ENCODE peak calls at places on chromosomes 13 and 19, in four cellular contexts. V is heart right ventricle, P is iPS DF 6.9, Z is lower lobe of right lung. G is an unnamed sample.

GRCh38 chr19:52991484-52991883 is 22.2 kb upstream of the ERVV-1 start:
- DNase-seq in V (no peak), P (no peak), Z (no peak), G (no peak)

GRCh38 chr13:72774019-72774418 is 7.7 kb downstream of the DIS3 start:
- DNase-seq in Z (no peak), P (no peak), V (no peak), G (no peak)

GRCh38 chr19:42281175-42282035 is 12.4 kb downstream of the CIC start:
- DNase-seq in P (no peak), V (peak; percentile 85), Z (no peak), G (peak; percentile 83)

GRCh38 chr13:98189841-98190505 is 12.9 kb upstream of the RNF113B start:
- DNase-seq in P (no peak), Z (no peak), V (peak; percentile 55), G (no peak)

GRCh38 chr19:15532779-15533521 is 24.6 kb downstream of the CYP4F22 start:
- DNase-seq in P (no peak), V (no peak), Z (no peak), G (no peak)

GRCh38 chr19:35417713-35418534 is 30.1 kb upstream of the FFAR2 start:
- DNase-seq in V (no peak), Z (no peak), P (no peak), G (no peak)

GRCh38 chr13:48505597-48506091 is 27.2 kb downstream of the RCBTB2 start:
- DNase-seq in V (peak; percentile 68), P (no peak), Z (no peak), G (no peak)

GRCh38 chr13:32955881-32956594 is 60.2 kb upstream of the KL start:
- DNase-seq in V (no peak), P (no peak), Z (no peak), G (no peak)

GRCh38 chr13:114219406-114219805 is 15.3 kb upstream of the CDC16 start:
- DNase-seq in P (no peak), V (no peak), Z (no peak), G (no peak)

GRCh38 chr19:45440259-45440638 is 16.5 kb upstream of the ERCC1 start:
- DNase-seq in Z (no peak), P (no peak), V (no peak), G (no peak)

GRCh38 chr19:956747-957451 is 27.2 kb upstream of the WDR18 start:
- DNase-seq in Z (no peak), V (no peak), P (no peak), G (peak; percentile 45)

GRCh38 chr19:13633109-13633508 is 126.8 kb upstream of the CACNA1A start:
- DNase-seq in Z (no peak), P (no peak), V (no peak), G (no peak)

GRCh38 chr19:18809149-18809978 is 18.3 kb upstream of the COMP start:
- DNase-seq in P (no peak), Z (no peak), V (no peak), G (no peak)

GRCh38 chr13:99225078-99225477 is 24.4 kb downstream of the UBAC2 start:
- DNase-seq in V (no peak), P (no peak), Z (no peak), G (no peak)

GRCh38 chr19:22052644-22053013 is 345 bp downstream of the ZNF257 start:
- DNase-seq in V (no peak), Z (no peak), P (no peak), G (no peak)

GRCh38 chr19:12495002-12495802 is 10.6 kb upstream of the ZNF709 start:
- DNase-seq in P (peak; percentile 92), V (peak; percentile 94), Z (peak; percentile 95), G (peak; percentile 82)

GRCh38 chr13:98172570-98173405 is 4.3 kb downstream of the RNF113B start:
- DNase-seq in Z (no peak), V (no peak), P (no peak), G (no peak)

GRCh38 chr13:46341112-46341711 is 45.8 kb downstream of the RUBCNL start:
- DNase-seq in Z (no peak), V (no peak), P (no peak), G (no peak)

GRCh38 chr19:48738557-48739399 is 1.6 kb downstream of the RASIP1 start:
- DNase-seq in P (no peak), V (peak; percentile 95), Z (peak; percentile 93), G (peak; percentile 92)

GRCh38 chr19:48740705-48741030 is 258 bp upstream of the RASIP1 start:
- DNase-seq in P (no peak), Z (no peak), V (no peak), G (no peak)

GRCh38 chr19:48739400-48739825 is 997 bp downstream of the RASIP1 start:
- DNase-seq in Z (no peak), P (no peak), V (no peak), G (no peak)

GRCh38 chr19:48741222-48741999 is 1.0 kb upstream of the RASIP1 start:
- DNase-seq in P (no peak), V (peak; percentile 61), Z (no peak), G (no peak)

GRCh38 chr19:48739835-48740704 is at the start of gene RASIP1:
- DNase-seq in Z (peak; percentile 63), P (no peak), V (peak; percentile 88), G (no peak)
- H3K27ac ChIP-seq in Z (peak within 1 kb of the TSS; percentile 81), P (no peak within 1 kb of the TSS), V (peak within 1 kb of the TSS; percentile 92), G (no peak within 1 kb of the TSS)

GRCh38 chr19:58553799-58554493 is 959 bp downstream of the CHMP2A start:
- DNase-seq in Z (no peak), P (no peak), V (no peak), G (no peak)

GRCh38 chr19:58554494-58555368 is at the start of gene CHMP2A:
- DNase-seq in P (peak; percentile 87), Z (peak; percentile 99), V (peak; percentile 99), G (peak; percentile 98)

GRCh38 chr19:58555920-58556632 is 1.2 kb upstream of the CHMP2A start:
- DNase-seq in Z (no peak), P (no peak), V (no peak), G (no peak)

GRCh38 chr19:58556633-58557252 is 1.7 kb downstream of the UBE2M start:
- DNase-seq in Z (no peak), V (no peak), P (no peak), G (no peak)

DNA sequence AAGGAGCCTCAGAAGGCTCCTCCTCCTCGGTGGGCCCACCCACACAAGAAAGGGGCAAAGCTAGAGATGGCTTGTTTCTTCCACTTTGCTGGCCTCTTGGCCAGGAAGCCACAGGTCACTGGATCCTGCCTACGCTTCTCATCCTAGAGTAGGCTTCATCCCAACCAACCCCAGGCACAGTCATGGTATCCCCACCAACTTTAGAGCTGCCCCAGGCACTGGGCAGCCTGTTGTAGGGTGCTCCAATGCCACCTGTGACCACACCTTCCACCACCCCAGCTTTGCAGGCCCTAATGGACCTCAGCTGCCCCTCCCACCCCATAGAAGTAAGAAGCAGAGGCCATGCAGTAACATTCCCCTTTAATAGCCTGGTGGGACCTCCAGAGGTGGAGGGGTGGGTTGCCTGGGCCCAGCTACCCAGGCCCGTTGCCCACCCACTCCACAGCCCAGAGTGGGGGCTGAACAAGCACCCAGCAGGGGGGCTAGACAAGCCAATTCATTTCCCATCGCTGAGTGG is 522 bp upstream of the CHMP2A start:
- DNase-seq in Z (no peak), V (no peak), P (no peak), G (no peak)
- H3K4me3 ChIP-seq in Z (peak overlapping the region; percentile 91), V (peak overlapping the region; percentile 78), P (no peak overlapping the region), G (peak overlapping the region; percentile 45)

GRCh38 chr13:108212901-108213300 is 2.4 kb downstream of the LIG4 start:
- DNase-seq in Z (no peak), P (no peak), V (no peak), G (no peak)

GRCh38 chr13:108213946-108214345 is 1.4 kb downstream of the LIG4 start:
- DNase-seq in V (no peak), Z (no peak), P (no peak), G (no peak)

GRCh38 chr13:108218044-108218974 is at the start of gene ABHD13:
- DNase-seq in P (peak; percentile 77), Z (peak; percentile 93), V (peak; percentile 91), G (peak; percentile 86)

GRCh38 chr13:108214511-108215383 is 589 bp downstream of the LIG4 start:
- DNase-seq in Z (peak; percentile 46), P (no peak), V (peak; percentile 11), G (no peak)

GRCh38 chr13:108215428-108215827 is at the start of gene LIG4:
- DNase-seq in Z (peak; percentile 97), V (peak; percentile 91), P (peak; percentile 81), G (peak; percentile 90)
- H3K27ac ChIP-seq in Z (peak within 1 kb of the TSS; percentile 56), V (peak within 1 kb of the TSS; percentile 74), P (no peak within 1 kb of the TSS), G (peak within 1 kb of the TSS; percentile 18)

GRCh38 chr19:29673451-29674371 is 8.4 kb downstream of the PLEKHF1 start:
- DNase-seq in P (no peak), Z (no peak), V (no peak), G (no peak)

GRCh38 chr19:29672319-29672932 is 7.2 kb downstream of the PLEKHF1 start:
- DNase-seq in V (no peak), P (no peak), Z (no peak), G (no peak)

GRCh38 chr19:29672933-29673336 is 7.7 kb downstream of the PLEKHF1 start:
- DNase-seq in V (no peak), P (no peak), Z (no peak), G (no peak)

GRCh38 chr19:29670255-29670654 is 5.0 kb downstream of the PLEKHF1 start:
- DNase-seq in P (no peak), V (no peak), Z (no peak), G (no peak)

GRCh38 chr19:29671393-29672076 is 6.3 kb downstream of the PLEKHF1 start:
- DNase-seq in P (no peak), Z (peak; percentile 78), V (peak; percentile 46), G (no peak)
- H3K4me3 ChIP-seq in P (no peak overlapping the region), Z (peak overlapping the region; percentile 4), V (no peak overlapping the region), G (no peak overlapping the region)

GRCh38 chr19:57802269-57802668 is 12.4 kb downstream of the ZNF552 start:
- DNase-seq in P (no peak), Z (no peak), V (no peak), G (no peak)

GRCh38 chr19:57807541-57807940 is 7.2 kb downstream of the ZNF552 start:
- DNase-seq in P (no peak), V (no peak), Z (no peak), G (no peak)

GRCh38 chr19:57803265-57803593 is 11.5 kb downstream of the ZNF552 start:
- DNase-seq in Z (no peak), P (no peak), V (no peak), G (no peak)

GRCh38 chr19:57800696-57801095 is 14.0 kb downstream of the ZNF552 start:
- DNase-seq in Z (no peak), V (no peak), P (no peak), G (no peak)

DNA sequence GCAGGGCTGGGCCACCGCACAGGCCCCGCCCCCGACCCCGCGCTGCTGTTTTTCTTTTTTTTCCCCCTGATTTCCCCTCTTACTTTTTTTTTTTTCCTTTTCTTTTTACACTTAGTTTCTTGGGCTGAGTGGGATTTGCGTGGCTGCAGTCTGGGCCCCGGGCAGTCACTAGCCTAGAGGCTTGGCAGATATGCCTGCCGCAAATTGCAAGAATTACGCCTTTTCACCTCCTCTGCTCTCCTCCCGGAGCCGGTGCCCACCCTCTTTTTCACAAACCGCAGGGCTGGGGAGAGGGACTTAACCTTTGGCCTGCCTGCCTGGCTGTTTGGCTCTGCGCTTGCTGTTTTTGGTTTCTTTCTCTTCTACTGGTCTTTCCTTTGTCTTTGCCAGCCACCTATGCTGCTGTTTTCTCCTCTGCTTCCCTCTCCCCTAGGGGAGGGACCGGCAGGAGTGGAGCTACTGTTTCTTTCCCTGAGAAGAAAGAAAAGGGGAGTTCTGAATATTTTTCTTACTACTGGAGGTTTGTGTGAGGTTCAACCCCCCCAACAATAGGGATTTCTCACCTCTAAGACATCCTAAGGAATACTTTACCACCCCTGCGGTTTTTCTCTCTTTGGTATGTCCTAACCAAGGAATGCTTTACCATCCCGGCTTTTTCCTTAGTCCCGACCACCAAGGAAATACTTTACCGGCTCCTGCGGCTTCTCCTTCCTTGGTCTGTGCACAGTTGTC is 11.0 kb downstream of the ZNF552 start:
- DNase-seq in V (no peak), P (peak; percentile 43), Z (no peak), G (no peak)
- H3K27ac ChIP-seq in V (peak overlapping the region; percentile 62), P (peak overlapping the region; percentile 78), Z (peak overlapping the region; percentile 79), G (peak overlapping the region; percentile 85)